ENCODE peak calls at places on chromosome 10, in five cellular contexts. W is upper lobe of right lung, L is ovary, B is thoracic aorta, C is AG04450. Q is an unnamed sample.

GRCh38 chr10:90964781-90965462 is 44.0 kb upstream of the ANKRD1 start:
- DNase-seq in B (no peak), W (no peak), L (no peak), C (no peak), Q (no peak)

GRCh38 chr10:122509323-122509722 is 48.0 kb downstream of the HTRA1 start:
- DNase-seq in L (no peak), W (no peak), B (no peak), C (no peak), Q (no peak)

GRCh38 chr10:128631801-128632241 is 505.6 kb upstream of the MKI67 start:
- DNase-seq in C (no peak), B (no peak), L (no peak), W (no peak), Q (no peak)

GRCh38 chr10:22230331-22230833 is 12.6 kb upstream of the EBLN1 start:
- DNase-seq in B (no peak), C (no peak), L (no peak), W (no peak), Q (no peak)

GRCh38 chr10:104809288-104810090 is 168.4 kb downstream of the SORCS3 start:
- DNase-seq in B (no peak), L (no peak), W (no peak), C (no peak), Q (no peak)

GRCh38 chr10:11824376-11824775 is 1.2 kb downstream of the PROSER2 start:
- DNase-seq in B (no peak), C (no peak), L (no peak), W (no peak), Q (no peak)

GRCh38 chr10:8159628-8160165 is 105.2 kb downstream of the GATA3 start:
- DNase-seq in L (no peak), B (no peak), W (no peak), C (no peak), Q (no peak)

GRCh38 chr10:119865699-119866240 is 6.9 kb downstream of the MCMBP start:
- DNase-seq in L (no peak), W (no peak), C (no peak), B (no peak), Q (no peak)

GRCh38 chr10:48602401-48603135 is 2.3 kb downstream of the ARHGAP22 start:
- DNase-seq in C (no peak), L (no peak), B (no peak), W (no peak), Q (no peak)

GRCh38 chr10:58266826-58267712 is 625 bp downstream of the IPMK start:
- DNase-seq in L (peak), W (peak), B (peak), C (no peak), Q (peak)

GRCh38 chr10:112966191-112966855 is 16.3 kb downstream of the TCF7L2 start:
- DNase-seq in C (no peak), W (no peak), L (no peak), B (no peak), Q (no peak)

GRCh38 chr10:71939304-71939703 is 24.9 kb upstream of the CHST3 start:
- DNase-seq in C (no peak), W (no peak), L (no peak), B (no peak), Q (no peak)

GRCh38 chr10:5523796-5524574 is 776 bp upstream of the CALML3 start:
- DNase-seq in B (no peak), C (no peak), L (no peak), W (peak), Q (no peak)

GRCh38 chr10:121096617-121097431 is 245.7 kb downstream of the WDR11 start:
- DNase-seq in B (no peak), W (no peak), C (no peak), L (no peak), Q (no peak)

GRCh38 chr10:123318516-123318915 is 164.3 kb downstream of the BUB3 start:
- DNase-seq in W (no peak), B (no peak), L (no peak), C (no peak), Q (no peak)

GRCh38 chr10:1197384-1197783 is 141.2 kb downstream of the WDR37 start:
- DNase-seq in W (no peak), B (no peak), C (no peak), L (no peak), Q (no peak)

GRCh38 chr10:22366771-22367170 is 21.5 kb downstream of the SPAG6 start:
- DNase-seq in L (no peak), C (no peak), B (no peak), W (no peak), Q (no peak)

GRCh38 chr10:71769279-71769823 is 4.0 kb downstream of the VSIR start:
- DNase-seq in L (peak), C (no peak), B (no peak), W (no peak), Q (no peak)

GRCh38 chr10:103226011-103226410 is 19.7 kb upstream of the RPEL1 start:
- DNase-seq in W (no peak), L (no peak), C (no peak), B (no peak), Q (no peak)

GRCh38 chr10:112873541-112873940 is 76.5 kb upstream of the TCF7L2 start:
- DNase-seq in L (no peak), B (no peak), W (no peak), C (no peak), Q (no peak)

GRCh38 chr10:118395919-118396318 is 53.8 kb upstream of the FAM204A start:
- DNase-seq in L (no peak), W (no peak), B (no peak), C (no peak), Q (no peak)

GRCh38 chr10:72981028-72981881 is 26.6 kb upstream of the PLA2G12B start:
- DNase-seq in B (no peak), C (no peak), W (no peak), L (no peak), Q (no peak)

GRCh38 chr10:111018021-111018420 is 58.8 kb upstream of the ADRA2A start:
- DNase-seq in C (no peak), W (no peak), L (no peak), B (no peak), Q (no peak)

GRCh38 chr10:32981760-32982159 is 23.7 kb upstream of the ITGB1 start:
- DNase-seq in C (no peak), W (no peak), B (no peak), L (no peak), Q (no peak)

GRCh38 chr10:65355141-65355680 is 1570.6 kb upstream of the LRRTM3 start:
- DNase-seq in W (no peak), B (no peak), L (no peak), C (no peak), Q (no peak)

GRCh38 chr10:14513061-14513460 is 182.3 kb upstream of the FRMD4A start:
- DNase-seq in B (no peak), C (no peak), W (no peak), L (no peak), Q (no peak)

GRCh38 chr10:97757471-97757870 is 14.3 kb downstream of the SFRP5 start:
- DNase-seq in W (peak), L (no peak), C (no peak), B (no peak), Q (no peak)

GRCh38 chr10:48485711-48486110 is 119.2 kb downstream of the ARHGAP22 start:
- DNase-seq in W (no peak), L (no peak), B (no peak), C (no peak), Q (no peak)

GRCh38 chr10:6678211-6678803 is 98.2 kb upstream of the PRKCQ start:
- DNase-seq in C (no peak), L (peak), W (no peak), B (no peak), Q (no peak)
- TF ChIP-seq CTCF in C (peak), L (peak), W (peak), B (peak), Q (peak)

GRCh38 chr10:44233561-44234470 is 151.1 kb downstream of the CXCL12 start:
- DNase-seq in L (no peak), B (no peak), C (peak), W (no peak), Q (no peak)
- H3K27ac ChIP-seq in L (no peak), B (no peak), C (no peak), W (no peak), Q (no peak)

DNA sequence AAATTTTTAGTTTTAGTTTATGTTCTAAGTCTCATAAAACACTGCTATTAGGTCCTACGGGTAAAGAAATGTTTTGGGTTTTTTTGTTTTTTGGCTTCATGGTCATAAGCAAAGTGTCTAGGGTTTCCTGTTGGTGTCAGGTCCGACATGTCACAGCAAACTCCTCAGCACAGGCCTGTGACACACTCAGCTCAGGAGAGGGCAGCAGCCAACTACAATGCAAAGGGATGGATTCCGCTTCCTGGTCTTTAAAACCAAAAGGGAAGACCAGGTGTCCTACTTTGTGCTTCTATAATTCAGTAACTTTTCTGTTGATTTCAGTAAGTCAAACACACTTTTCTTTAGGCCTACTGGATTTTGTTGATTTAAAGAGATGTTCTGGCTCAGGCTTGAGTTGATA is 83.8 kb upstream of the MACROH2A2 start:
- DNase-seq in C (no peak), L (no peak), B (no peak), W (no peak), Q (no peak)
- TF ChIP-seq CTCF in C (peak), L (no peak), B (no peak), W (no peak), Q (no peak)

GRCh38 chr10:68601490-68602265 is 41.5 kb downstream of the TET1 start:
- DNase-seq in B (no peak), W (no peak), C (no peak), L (no peak), Q (no peak)

GRCh38 chr10:68600041-68600778 is 40.1 kb downstream of the TET1 start:
- DNase-seq in C (peak), B (peak), W (peak), L (peak), Q (peak)

GRCh38 chr10:68599754-68600040 is 39.6 kb downstream of the TET1 start:
- DNase-seq in L (no peak), B (no peak), W (no peak), C (no peak), Q (no peak)

GRCh38 chr10:68597407-68597806 is 37.3 kb downstream of the TET1 start:
- DNase-seq in C (no peak), W (no peak), L (no peak), B (no peak), Q (no peak)

DNA sequence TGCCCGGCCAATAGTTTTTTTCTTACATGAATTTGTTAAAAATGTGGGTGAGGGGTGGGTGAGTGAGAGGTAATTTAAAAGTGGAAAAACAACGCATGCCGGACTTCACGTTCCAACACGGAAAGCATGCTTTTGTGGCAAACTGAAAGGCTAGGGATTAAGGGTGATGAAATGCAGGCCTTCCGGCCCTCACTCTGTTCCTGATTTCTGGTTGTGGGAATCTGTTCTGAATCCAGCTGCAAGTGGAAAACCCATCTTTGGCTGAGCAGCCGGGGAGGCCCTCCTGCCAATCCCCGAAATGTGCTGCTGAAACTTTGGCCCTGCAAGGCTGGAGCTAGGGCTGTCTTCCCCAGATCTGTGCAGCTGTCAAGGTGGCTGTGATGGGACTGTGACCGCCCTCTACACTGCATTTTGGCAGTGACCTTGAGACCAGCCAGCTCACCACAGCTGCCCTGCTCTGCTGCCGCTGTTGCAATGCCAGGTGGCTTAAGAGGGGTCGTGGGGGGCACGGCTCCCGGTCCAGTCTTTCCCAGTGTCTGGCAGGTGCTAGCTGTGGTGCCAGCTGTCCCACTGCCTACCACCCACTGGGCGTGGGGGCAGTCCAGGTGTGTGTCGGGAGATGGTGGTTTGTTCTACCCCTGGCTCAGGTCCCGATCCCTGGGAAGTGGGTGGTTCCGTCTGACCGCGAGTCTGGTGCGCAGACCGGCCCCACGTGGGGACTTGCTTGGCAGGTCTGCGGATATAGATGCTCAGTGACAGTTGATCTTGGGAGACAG is 39.0 kb downstream of the TET1 start:
- DNase-seq in L (peak), B (no peak), C (peak), W (no peak), Q (peak)
- H3K27ac ChIP-seq in L (peak), B (peak), C (peak), W (no peak), Q (peak)

GRCh38 chr10:99709480-99710229 is 22.3 kb downstream of the COX15 start:
- DNase-seq in W (no peak), L (no peak), C (no peak), B (no peak), Q (no peak)
- TF ChIP-seq CTCF in W (no peak), L (no peak), C (peak), B (no peak), Q (no peak)

DNA sequence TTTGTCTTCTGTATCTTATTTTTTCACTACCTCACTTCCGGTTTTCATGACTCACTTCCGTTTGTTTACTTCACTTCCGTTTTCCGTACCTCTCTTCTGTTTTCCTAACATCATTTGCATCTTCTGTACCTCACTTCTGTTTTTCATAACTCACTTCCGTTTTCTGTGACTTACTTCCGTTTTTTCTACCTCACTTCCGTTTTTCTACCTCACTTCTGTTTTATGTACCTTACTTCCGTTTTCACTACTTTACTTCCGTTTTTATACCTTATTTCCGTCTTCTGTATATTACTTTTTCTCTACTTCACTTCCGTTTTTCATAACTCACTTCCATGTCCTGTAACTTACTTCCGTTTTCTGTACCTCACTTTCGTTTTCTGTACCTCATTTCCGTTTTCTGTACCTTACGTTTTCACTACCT is 492.5 kb upstream of the AKR1E2 start:
- DNase-seq in L (no peak), B (no peak), C (no peak), W (no peak), Q (no peak)
- H3K27ac ChIP-seq in L (no peak), B (no peak), C (no peak), W (no peak), Q (no peak)

DNA sequence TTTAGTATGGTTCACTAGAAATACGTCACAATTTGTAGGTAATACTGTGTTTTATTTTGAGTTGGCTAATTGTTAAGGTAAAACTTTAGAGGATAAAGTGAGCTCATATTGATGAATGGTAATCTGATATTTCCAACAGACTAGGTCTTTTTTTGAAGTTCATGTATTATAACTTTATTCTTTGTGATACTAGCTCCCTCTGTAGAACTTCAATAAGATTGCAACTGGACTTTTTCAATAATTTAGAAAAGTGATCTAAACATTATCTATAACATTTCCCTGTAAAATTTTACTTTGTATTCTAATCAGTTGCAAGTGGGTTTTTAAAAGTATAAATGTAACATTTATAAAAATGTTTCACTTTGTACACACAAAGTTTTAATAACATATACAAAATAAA is 83.5 kb downstream of the ADK start:
- DNase-seq in C (no peak), B (no peak), W (no peak), L (no peak), Q (no peak)
- TF ChIP-seq CTCF in C (peak), B (peak), W (peak), L (no peak), Q (peak)

DNA sequence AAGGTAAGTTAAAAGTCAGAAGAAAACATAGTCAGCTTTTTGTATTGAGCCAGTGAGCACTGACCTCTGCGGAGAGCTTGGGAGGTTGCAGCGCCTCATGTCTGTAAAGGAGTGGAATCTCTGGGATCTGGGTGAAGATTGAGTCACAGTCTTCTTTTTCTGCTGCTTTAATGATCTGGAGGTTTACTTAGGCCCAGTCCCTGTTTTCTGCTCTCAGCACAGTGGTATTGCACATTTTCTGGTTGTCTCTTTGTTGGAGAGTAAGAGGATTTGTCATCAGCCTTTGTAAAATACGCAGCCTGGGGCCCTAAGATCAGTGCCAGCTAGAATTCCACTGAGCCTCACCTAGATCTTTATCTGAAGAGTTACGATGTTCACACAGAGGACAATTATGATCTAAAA is 58.3 kb upstream of the GJD4 start:
- DNase-seq in W (no peak), B (no peak), C (no peak), L (no peak), Q (no peak)
- H3K27ac ChIP-seq in W (no peak), B (no peak), C (no peak), L (no peak), Q (no peak)

DNA sequence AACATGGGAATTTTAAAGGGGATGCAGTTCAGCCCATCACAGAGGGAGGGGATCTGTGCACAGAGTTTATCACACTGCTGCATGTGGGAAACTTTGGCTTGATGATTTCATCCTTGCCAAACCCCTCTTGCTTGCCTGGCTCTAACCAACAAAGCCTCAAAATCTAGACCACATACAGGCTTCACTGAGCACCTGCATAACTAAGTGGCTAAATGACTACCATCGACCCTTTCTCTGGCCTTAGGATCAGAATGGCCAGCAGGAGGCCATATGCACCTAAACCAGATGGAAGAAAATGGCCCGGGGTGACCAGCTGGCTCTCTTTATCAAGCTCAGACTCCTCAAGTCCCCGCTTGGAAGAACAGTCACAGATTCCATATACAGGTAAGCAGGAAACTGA is 15.6 kb upstream of the ZNF25 start:
- DNase-seq in C (no peak), L (no peak), B (no peak), W (no peak), Q (no peak)
- TF ChIP-seq CTCF in C (no peak), L (no peak), B (no peak), W (no peak), Q (no peak)

DNA sequence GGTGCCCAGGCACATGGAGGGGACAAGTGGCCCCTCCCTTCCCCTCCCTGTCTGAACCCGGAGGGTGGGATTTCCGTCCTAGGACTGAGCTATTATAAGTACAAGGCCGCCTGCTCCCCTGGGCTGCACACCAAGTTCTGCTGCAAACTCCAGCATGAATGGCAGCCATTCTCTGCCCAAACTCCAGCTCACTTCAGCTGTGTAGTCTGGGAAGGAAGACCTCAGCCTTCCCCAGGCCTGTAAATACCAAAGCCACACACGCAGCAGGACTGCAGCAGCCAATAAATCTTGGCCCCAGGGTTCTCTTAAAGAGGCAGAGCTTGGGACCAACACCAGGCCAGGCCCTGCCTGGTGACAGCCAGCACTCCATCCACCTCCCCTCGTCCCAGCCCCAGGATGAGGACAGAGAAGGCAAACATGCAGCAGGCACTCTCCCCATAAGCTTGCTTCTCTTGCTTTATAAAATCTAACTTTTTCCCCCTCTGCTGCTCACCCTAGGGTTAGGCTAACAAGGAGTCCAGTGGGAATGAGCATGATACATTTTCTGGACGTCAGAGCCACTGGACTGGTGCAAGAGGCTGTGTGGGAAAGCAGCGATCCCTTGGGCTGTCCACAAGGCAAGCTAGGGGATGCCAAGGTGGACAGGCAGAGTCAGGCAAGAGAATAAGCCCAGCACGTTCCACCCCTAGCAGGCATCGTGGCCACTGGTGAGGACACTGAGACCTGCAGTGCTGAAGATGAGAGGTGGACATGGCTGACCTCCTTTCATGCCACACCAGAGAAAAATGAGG is 291.1 kb upstream of the ZMIZ1 start:
- DNase-seq in C (no peak), L (peak), W (peak), B (peak), Q (peak)
- H3K27ac ChIP-seq in C (no peak), L (peak), W (peak), B (peak), Q (peak)

Q was measured in dorsolateral prefrontal cortex.